ENCODE peak calls at places on chromosomes 4 and X, in ten cellular contexts. One of them, this sample, is unnamed.

GRCh38 chrX:134144231-134144630 is 92.8 kb upstream of the CCDC160 start:
- DNase-seq in GM23338: peak; percentile 35
- DNase-seq in kidney: no peak
- DNase-seq in tibial artery: no peak
- DNase-seq in lung: no peak
- DNase-seq in CD4-positive, alpha-beta T cell: no peak
- DNase-seq in endothelial cell: no peak
- DNase-seq in epithelial cell of proximal tubule: no peak
- DNase-seq in fibroblast of pulmonary artery: peak; percentile 11
- DNase-seq in body of pancreas: no peak
- DNase-seq in this sample: no peak

GRCh38 chr4:6104541-6105130 is 86.4 kb upstream of the C4orf50 start:
- DNase-seq in GM23338: no peak
- DNase-seq in kidney: no peak
- DNase-seq in tibial artery: peak; percentile 2
- DNase-seq in lung: no peak
- DNase-seq in CD4-positive, alpha-beta T cell: no peak
- DNase-seq in endothelial cell: no peak
- DNase-seq in epithelial cell of proximal tubule: no peak
- DNase-seq in fibroblast of pulmonary artery: no peak
- DNase-seq in body of pancreas: no peak
- DNase-seq in this sample: no peak

GRCh38 chr4:183098080-183098722 is 856 bp upstream of the WWC2 start:
- DNase-seq in GM23338: peak; percentile 66
- DNase-seq in kidney: peak; percentile 90
- DNase-seq in tibial artery: peak; percentile 69
- DNase-seq in lung: peak; percentile 48
- DNase-seq in CD4-positive, alpha-beta T cell: peak; percentile 34
- DNase-seq in endothelial cell: peak; percentile 69
- DNase-seq in epithelial cell of proximal tubule: no peak
- DNase-seq in fibroblast of pulmonary artery: peak; percentile 61
- DNase-seq in body of pancreas: peak; percentile 53
- DNase-seq in this sample: no peak

GRCh38 chrX:19616959-19617358 is 101.7 kb upstream of the MAP3K15 start:
- DNase-seq in GM23338: no peak
- DNase-seq in kidney: no peak
- DNase-seq in tibial artery: no peak
- DNase-seq in lung: no peak
- DNase-seq in CD4-positive, alpha-beta T cell: no peak
- DNase-seq in endothelial cell: no peak
- DNase-seq in epithelial cell of proximal tubule: no peak
- DNase-seq in fibroblast of pulmonary artery: peak; percentile 37
- DNase-seq in body of pancreas: no peak
- DNase-seq in this sample: no peak

GRCh38 chr4:164718817-164719216 is 35.1 kb upstream of the SMIM31 start:
- DNase-seq in GM23338: no peak
- DNase-seq in kidney: no peak
- DNase-seq in tibial artery: no peak
- DNase-seq in lung: no peak
- DNase-seq in CD4-positive, alpha-beta T cell: no peak
- DNase-seq in endothelial cell: no peak
- DNase-seq in epithelial cell of proximal tubule: peak; percentile 46
- DNase-seq in fibroblast of pulmonary artery: no peak
- DNase-seq in body of pancreas: no peak
- DNase-seq in this sample: no peak

GRCh38 chrX:153989971-153990655 is 17.6 kb downstream of the TMEM187 start:
- DNase-seq in GM23338: no peak
- DNase-seq in kidney: no peak
- DNase-seq in tibial artery: no peak
- DNase-seq in lung: no peak
- DNase-seq in CD4-positive, alpha-beta T cell: no peak
- DNase-seq in endothelial cell: no peak
- DNase-seq in epithelial cell of proximal tubule: no peak
- DNase-seq in fibroblast of pulmonary artery: no peak
- DNase-seq in body of pancreas: no peak
- DNase-seq in this sample: no peak

GRCh38 chr4:68359508-68359907 is 9.6 kb upstream of the YTHDC1 start:
- DNase-seq in GM23338: no peak
- DNase-seq in kidney: no peak
- DNase-seq in tibial artery: no peak
- DNase-seq in lung: no peak
- DNase-seq in CD4-positive, alpha-beta T cell: no peak
- DNase-seq in endothelial cell: no peak
- DNase-seq in epithelial cell of proximal tubule: no peak
- DNase-seq in fibroblast of pulmonary artery: no peak
- DNase-seq in body of pancreas: no peak
- DNase-seq in this sample: no peak

GRCh38 chrX:35711281-35711680 is 86.9 kb upstream of the MAGEB16 start:
- DNase-seq in GM23338: no peak
- DNase-seq in kidney: no peak
- DNase-seq in tibial artery: no peak
- DNase-seq in lung: no peak
- DNase-seq in CD4-positive, alpha-beta T cell: no peak
- DNase-seq in endothelial cell: no peak
- DNase-seq in epithelial cell of proximal tubule: no peak
- DNase-seq in fibroblast of pulmonary artery: peak; percentile 5
- DNase-seq in body of pancreas: no peak
- DNase-seq in this sample: no peak

DNA sequence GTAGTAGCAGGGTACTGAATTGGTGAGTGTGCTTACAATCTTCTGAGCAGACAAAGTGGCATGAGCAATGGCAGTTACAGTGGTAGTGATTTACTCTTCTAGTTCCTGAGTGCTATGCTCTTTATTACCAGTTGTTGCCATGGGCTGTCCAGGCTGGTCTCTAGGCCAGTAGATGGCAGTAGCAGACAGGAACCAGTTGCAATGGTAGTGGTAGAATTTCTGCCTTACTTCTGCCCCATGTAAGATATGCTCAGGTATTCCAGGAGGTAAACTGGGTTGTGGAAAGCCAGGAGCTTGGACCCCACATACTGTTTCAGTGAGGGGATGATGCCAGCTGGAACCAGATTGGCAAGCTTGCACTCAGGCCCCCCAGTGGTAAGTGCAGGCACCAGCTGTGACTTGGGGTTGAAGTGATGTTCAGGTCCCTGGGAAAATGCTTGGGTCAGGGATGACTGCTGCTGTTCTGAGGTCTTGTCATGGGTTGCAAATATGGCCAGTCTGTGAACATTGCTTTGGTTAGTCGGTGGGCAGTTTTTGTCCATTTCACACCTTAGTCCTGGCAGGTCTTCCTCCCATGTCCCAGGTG is 63.0 kb upstream of the ZXDB start:
- DNase-seq in GM23338: peak; percentile 50
- DNase-seq in kidney: no peak
- DNase-seq in tibial artery: no peak
- DNase-seq in lung: no peak
- DNase-seq in CD4-positive, alpha-beta T cell: no peak
- DNase-seq in endothelial cell: peak; percentile 9
- DNase-seq in epithelial cell of proximal tubule: no peak
- DNase-seq in fibroblast of pulmonary artery: peak; percentile 1
- DNase-seq in body of pancreas: peak; percentile 16
- DNase-seq in this sample: no peak
- TF ChIP-seq CTCF in GM23338: peak; percentile 66
- TF ChIP-seq CTCF in kidney: peak; percentile 10
- TF ChIP-seq CTCF in tibial artery: no peak
- TF ChIP-seq CTCF in lung: no peak
- TF ChIP-seq CTCF in CD4-positive, alpha-beta T cell: no peak
- TF ChIP-seq CTCF in endothelial cell: peak; percentile 24
- TF ChIP-seq CTCF in epithelial cell of proximal tubule: peak; percentile 43
- TF ChIP-seq CTCF in fibroblast of pulmonary artery: peak; percentile 27
- TF ChIP-seq CTCF in body of pancreas: peak; percentile 32
- TF ChIP-seq CTCF in this sample: peak; percentile 54

GRCh38 chr4:174236359-174236758 is 47.1 kb downstream of the FBXO8 start:
- DNase-seq in GM23338: no peak
- DNase-seq in kidney: no peak
- DNase-seq in tibial artery: no peak
- DNase-seq in lung: no peak
- DNase-seq in CD4-positive, alpha-beta T cell: no peak
- DNase-seq in endothelial cell: no peak
- DNase-seq in epithelial cell of proximal tubule: no peak
- DNase-seq in fibroblast of pulmonary artery: no peak
- DNase-seq in body of pancreas: no peak
- DNase-seq in this sample: no peak

GRCh38 chr4:174225247-174226054 is 58.0 kb downstream of the FBXO8 start:
- DNase-seq in GM23338: no peak
- DNase-seq in kidney: no peak
- DNase-seq in tibial artery: no peak
- DNase-seq in lung: no peak
- DNase-seq in CD4-positive, alpha-beta T cell: no peak
- DNase-seq in endothelial cell: no peak
- DNase-seq in epithelial cell of proximal tubule: no peak
- DNase-seq in fibroblast of pulmonary artery: no peak
- DNase-seq in body of pancreas: no peak
- DNase-seq in this sample: no peak

GRCh38 chr4:174228988-174229387 is 54.5 kb downstream of the FBXO8 start:
- DNase-seq in GM23338: no peak
- DNase-seq in kidney: no peak
- DNase-seq in tibial artery: no peak
- DNase-seq in lung: no peak
- DNase-seq in CD4-positive, alpha-beta T cell: no peak
- DNase-seq in endothelial cell: no peak
- DNase-seq in epithelial cell of proximal tubule: no peak
- DNase-seq in fibroblast of pulmonary artery: no peak
- DNase-seq in body of pancreas: no peak
- DNase-seq in this sample: no peak

GRCh38 chr4:174230148-174230547 is 53.3 kb downstream of the FBXO8 start:
- DNase-seq in GM23338: no peak
- DNase-seq in kidney: no peak
- DNase-seq in tibial artery: no peak
- DNase-seq in lung: no peak
- DNase-seq in CD4-positive, alpha-beta T cell: no peak
- DNase-seq in endothelial cell: no peak
- DNase-seq in epithelial cell of proximal tubule: no peak
- DNase-seq in fibroblast of pulmonary artery: no peak
- DNase-seq in body of pancreas: no peak
- DNase-seq in this sample: no peak

DNA sequence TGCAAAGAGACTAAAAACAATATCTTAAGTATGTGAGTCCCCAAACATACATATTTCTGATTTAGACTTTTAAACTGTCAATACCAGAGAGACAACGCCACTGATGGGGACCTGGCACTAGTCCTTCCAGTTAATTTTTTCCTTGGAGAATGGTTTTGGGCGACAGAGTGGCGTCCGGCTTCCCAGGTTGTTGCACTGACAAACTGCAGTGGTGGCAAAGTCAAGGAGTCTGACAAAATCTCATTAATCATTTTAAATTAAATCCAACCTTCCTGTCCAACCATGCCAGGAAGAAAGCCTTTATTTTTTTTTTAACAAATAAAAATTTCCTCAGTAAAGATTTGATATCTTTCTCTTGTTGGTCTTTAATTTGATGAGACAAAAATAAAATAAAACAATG is 52.8 kb downstream of the FBXO8 start:
- DNase-seq in GM23338: no peak
- DNase-seq in kidney: no peak
- DNase-seq in tibial artery: no peak
- DNase-seq in lung: no peak
- DNase-seq in CD4-positive, alpha-beta T cell: no peak
- DNase-seq in endothelial cell: no peak
- DNase-seq in epithelial cell of proximal tubule: no peak
- DNase-seq in fibroblast of pulmonary artery: no peak
- DNase-seq in body of pancreas: no peak
- DNase-seq in this sample: no peak
- TF ChIP-seq CTCF in GM23338: no peak
- TF ChIP-seq CTCF in kidney: no peak
- TF ChIP-seq CTCF in tibial artery: no peak
- TF ChIP-seq CTCF in lung: no peak
- TF ChIP-seq CTCF in CD4-positive, alpha-beta T cell: no peak
- TF ChIP-seq CTCF in endothelial cell: no peak
- TF ChIP-seq CTCF in epithelial cell of proximal tubule: no peak
- TF ChIP-seq CTCF in fibroblast of pulmonary artery: no peak
- TF ChIP-seq CTCF in body of pancreas: no peak
- TF ChIP-seq CTCF in this sample: no peak

DNA sequence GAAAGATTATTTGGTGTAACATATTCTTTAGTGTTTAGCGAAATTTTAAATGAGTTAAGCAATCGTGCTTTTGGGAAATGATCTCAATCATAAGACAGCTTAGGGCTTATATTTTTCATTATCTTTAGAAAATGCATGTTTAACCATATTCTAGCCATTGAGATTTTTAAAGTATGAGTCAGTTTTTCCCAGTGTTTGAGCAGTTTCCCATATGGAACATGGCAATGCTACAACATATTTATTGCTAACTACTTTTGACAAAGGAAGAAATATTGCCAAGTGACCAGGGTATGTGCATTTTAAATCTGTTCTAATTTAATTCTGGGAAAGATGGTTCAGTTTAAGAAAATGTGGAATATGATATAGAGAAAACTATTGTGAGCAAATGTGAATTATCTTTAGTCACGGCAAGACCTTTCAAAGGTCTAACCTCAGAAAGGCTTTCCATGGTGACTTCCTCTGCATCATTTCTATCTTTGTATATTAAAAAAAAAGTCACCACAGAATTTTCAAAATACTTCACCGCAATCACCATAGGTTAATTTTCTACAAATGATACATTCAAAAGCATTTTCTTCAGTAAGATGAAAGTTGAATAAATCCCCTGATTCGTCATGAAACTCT is 2349.1 kb upstream of the TENM3 start:
- DNase-seq in GM23338: no peak
- DNase-seq in kidney: no peak
- DNase-seq in tibial artery: no peak
- DNase-seq in lung: no peak
- DNase-seq in CD4-positive, alpha-beta T cell: no peak
- DNase-seq in endothelial cell: no peak
- DNase-seq in epithelial cell of proximal tubule: no peak
- DNase-seq in fibroblast of pulmonary artery: no peak
- DNase-seq in body of pancreas: no peak
- DNase-seq in this sample: no peak
- TF ChIP-seq CTCF in GM23338: no peak
- TF ChIP-seq CTCF in kidney: no peak
- TF ChIP-seq CTCF in tibial artery: no peak
- TF ChIP-seq CTCF in lung: no peak
- TF ChIP-seq CTCF in CD4-positive, alpha-beta T cell: no peak
- TF ChIP-seq CTCF in endothelial cell: no peak
- TF ChIP-seq CTCF in epithelial cell of proximal tubule: no peak
- TF ChIP-seq CTCF in fibroblast of pulmonary artery: no peak
- TF ChIP-seq CTCF in body of pancreas: no peak
- TF ChIP-seq CTCF in this sample: no peak

GRCh38 chr4:184265566-184266351 is 48.1 kb upstream of the ENPP6 start:
- DNase-seq in GM23338: no peak
- DNase-seq in kidney: no peak
- DNase-seq in tibial artery: no peak
- DNase-seq in lung: no peak
- DNase-seq in CD4-positive, alpha-beta T cell: no peak
- DNase-seq in endothelial cell: peak; percentile 34
- DNase-seq in epithelial cell of proximal tubule: no peak
- DNase-seq in fibroblast of pulmonary artery: peak; percentile 38
- DNase-seq in body of pancreas: no peak
- DNase-seq in this sample: no peak

GRCh38 chr4:184269879-184270430 is 52.3 kb upstream of the ENPP6 start:
- DNase-seq in GM23338: no peak
- DNase-seq in kidney: no peak
- DNase-seq in tibial artery: no peak
- DNase-seq in lung: no peak
- DNase-seq in CD4-positive, alpha-beta T cell: no peak
- DNase-seq in endothelial cell: no peak
- DNase-seq in epithelial cell of proximal tubule: no peak
- DNase-seq in fibroblast of pulmonary artery: no peak
- DNase-seq in body of pancreas: no peak
- DNase-seq in this sample: no peak

GRCh38 chr4:184268574-184269160 is 51.0 kb upstream of the ENPP6 start:
- DNase-seq in GM23338: no peak
- DNase-seq in kidney: no peak
- DNase-seq in tibial artery: no peak
- DNase-seq in lung: no peak
- DNase-seq in CD4-positive, alpha-beta T cell: no peak
- DNase-seq in endothelial cell: no peak
- DNase-seq in epithelial cell of proximal tubule: no peak
- DNase-seq in fibroblast of pulmonary artery: peak; percentile 34
- DNase-seq in body of pancreas: no peak
- DNase-seq in this sample: no peak

GRCh38 chr4:184267206-184267608 is 49.5 kb upstream of the ENPP6 start:
- DNase-seq in GM23338: no peak
- DNase-seq in kidney: no peak
- DNase-seq in tibial artery: no peak
- DNase-seq in lung: no peak
- DNase-seq in CD4-positive, alpha-beta T cell: no peak
- DNase-seq in endothelial cell: no peak
- DNase-seq in epithelial cell of proximal tubule: no peak
- DNase-seq in fibroblast of pulmonary artery: no peak
- DNase-seq in body of pancreas: no peak
- DNase-seq in this sample: no peak

GRCh38 chr4:184267673-184268573 is 50.2 kb upstream of the ENPP6 start:
- DNase-seq in GM23338: no peak
- DNase-seq in kidney: no peak
- DNase-seq in tibial artery: no peak
- DNase-seq in lung: peak; percentile 56
- DNase-seq in CD4-positive, alpha-beta T cell: peak; percentile 65
- DNase-seq in endothelial cell: no peak
- DNase-seq in epithelial cell of proximal tubule: peak; percentile 74
- DNase-seq in fibroblast of pulmonary artery: peak; percentile 94
- DNase-seq in body of pancreas: no peak
- DNase-seq in this sample: peak; percentile 99
- TF ChIP-seq CTCF in GM23338: no peak
- TF ChIP-seq CTCF in kidney: no peak
- TF ChIP-seq CTCF in tibial artery: no peak
- TF ChIP-seq CTCF in lung: no peak
- TF ChIP-seq CTCF in CD4-positive, alpha-beta T cell: no peak
- TF ChIP-seq CTCF in endothelial cell: no peak
- TF ChIP-seq CTCF in epithelial cell of proximal tubule: no peak
- TF ChIP-seq CTCF in fibroblast of pulmonary artery: no peak
- TF ChIP-seq CTCF in body of pancreas: no peak
- TF ChIP-seq CTCF in this sample: no peak

This sample was measured in GM12864.